ENCODE peak calls at places on chromosomes 12 and 14, in eight cellular contexts. Q is GM23248, C is GM23338, U is PC-3, P is HCT116, V is neural progenitor cell, M is hepatocyte, H is MM.1S. A is an unnamed sample.

GRCh38 chr12:48980389-48980952 is 2.3 kb downstream of the WNT1 start:
- DNase-seq in H (no peak), V (peak; percentile 70), U (peak; percentile 16), Q (no peak), C (peak; percentile 88), M (peak; percentile 53), P (no peak), A (no peak)

GRCh38 chr12:122182887-122183587 is at the start of gene LRRC43:
- DNase-seq in Q (peak; percentile 64), M (peak; percentile 85), C (peak; percentile 85), U (no peak), P (no peak), V (peak; percentile 79), H (no peak), A (no peak)

GRCh38 chr12:1880153-1880845 is 38.2 kb downstream of the CACNA2D4 start:
- DNase-seq in H (no peak), U (no peak), C (no peak), M (peak; percentile 2), Q (no peak), V (no peak), P (no peak), A (no peak)

GRCh38 chr14:96121660-96122395 is 82.7 kb downstream of the C14orf132 start:
- DNase-seq in V (no peak), H (no peak), C (no peak), U (no peak), P (no peak), Q (peak; percentile 84), M (no peak), A (no peak)

GRCh38 chr14:73785336-73785833 is 66.2 kb upstream of the PTGR2 start:
- DNase-seq in V (peak; percentile 92), P (no peak), C (peak; percentile 51), U (peak; percentile 79), M (peak; percentile 72), H (no peak), Q (peak; percentile 88), A (peak; percentile 74)

GRCh38 chr12:43921666-43922337 is 85.9 kb downstream of the TMEM117 start:
- DNase-seq in Q (peak; percentile 60), H (no peak), U (no peak), M (no peak), P (no peak), V (no peak), C (peak; percentile 76), A (no peak)

GRCh38 chr14:78355109-78355508 is 184.9 kb downstream of the NRXN3 start:
- DNase-seq in P (no peak), C (no peak), U (no peak), Q (no peak), M (no peak), V (no peak), H (no peak), A (no peak)

GRCh38 chr14:79605863-79606262 is 605.4 kb downstream of the DIO2 start:
- DNase-seq in U (no peak), H (no peak), Q (no peak), V (peak; percentile 5), C (no peak), M (no peak), P (no peak), A (no peak)

GRCh38 chr12:49059385-49060232 is 985 bp downstream of the KMT2D start:
- DNase-seq in U (peak; percentile 22), C (peak; percentile 70), M (peak; percentile 69), H (peak; percentile 31), V (peak; percentile 76), P (no peak), Q (peak; percentile 73), A (peak; percentile 72)

GRCh38 chr14:77206261-77206824 is 24.7 kb downstream of the TMEM63C start:
- DNase-seq in V (no peak), M (no peak), H (no peak), U (no peak), Q (no peak), C (no peak), P (no peak), A (no peak)

GRCh38 chr12:89949457-89950195 is 241.0 kb upstream of the ATP2B1 start:
- DNase-seq in U (peak; percentile 94), P (no peak), H (no peak), C (peak; percentile 34), M (peak; percentile 66), V (no peak), Q (peak; percentile 87), A (peak; percentile 60)

GRCh38 chr14:99073401-99073800 is 198.6 kb downstream of the BCL11B start:
- DNase-seq in Q (no peak), H (no peak), C (no peak), U (no peak), P (no peak), M (no peak), V (no peak), A (no peak)

GRCh38 chr12:32163596-32163995 is 56.9 kb downstream of the BICD1 start:
- DNase-seq in M (no peak), P (no peak), H (no peak), V (no peak), Q (peak; percentile 15), U (no peak), C (no peak), A (no peak)

GRCh38 chr14:51884086-51884927 is 23.9 kb downstream of the GNG2 start:
- DNase-seq in U (no peak), H (no peak), Q (no peak), P (no peak), V (no peak), C (no peak), M (no peak), A (no peak)

GRCh38 chr14:22812744-22813143 is 2.5 kb downstream of the SLC7A7 start:
- DNase-seq in C (peak; percentile 57), H (no peak), M (no peak), V (peak; percentile 34), Q (no peak), P (no peak), U (no peak), A (peak; percentile 71)

GRCh38 chr14:22898302-22898894 is 15.4 kb downstream of the REM2 start:
- DNase-seq in C (no peak), Q (peak; percentile 91), H (no peak), P (no peak), U (peak; percentile 78), M (no peak), V (no peak), A (no peak)

GRCh38 chr12:53499261-53500118 is at the start of gene MAP3K12:
- DNase-seq in C (peak; percentile 86), H (peak; percentile 56), M (peak; percentile 76), U (peak; percentile 42), V (peak; percentile 89), Q (peak; percentile 85), P (no peak), A (peak; percentile 76)

GRCh38 chr14:89723930-89724915 is 230.3 kb downstream of the EFCAB11 start:
- DNase-seq in M (no peak), U (no peak), Q (peak; percentile 31), C (no peak), V (no peak), H (no peak), P (no peak), A (no peak)

GRCh38 chr14:105087308-105087962 is 22.2 kb upstream of the GPR132 start:
- DNase-seq in M (peak; percentile 81), H (no peak), V (peak; percentile 76), U (peak; percentile 53), C (peak; percentile 63), P (no peak), Q (peak; percentile 86), A (no peak)

GRCh38 chr12:127063339-127064090 is 1203.5 kb upstream of the TMEM132C start:
- DNase-seq in H (no peak), Q (no peak), V (no peak), C (no peak), P (no peak), U (peak; percentile 85), M (no peak), A (no peak)
- H2AFZ ChIP-seq in H (no peak overlapping the region), Q (no peak overlapping the region), V (no peak overlapping the region), C (no peak overlapping the region), P (no peak overlapping the region), U (peak overlapping the region; percentile 61), M (no peak overlapping the region), A (no peak overlapping the region)

DNA sequence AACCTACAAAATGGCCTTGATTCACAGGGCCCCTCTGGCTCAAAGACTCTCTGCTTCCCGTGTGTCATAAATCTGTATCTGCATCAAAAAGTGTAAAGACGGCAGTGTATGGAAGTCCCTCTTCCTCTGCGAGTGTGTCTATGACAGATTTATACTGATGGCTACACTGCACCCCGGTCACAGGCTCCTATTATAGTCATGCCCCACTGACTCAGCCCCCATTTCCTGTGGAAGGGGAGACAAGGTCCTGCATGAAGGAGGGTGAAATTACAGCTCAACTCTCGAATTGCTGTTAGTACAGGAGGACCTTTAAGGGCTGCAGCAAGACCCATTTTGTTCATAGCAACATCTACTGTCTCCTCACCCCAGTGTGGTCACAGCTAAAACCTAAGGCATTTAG is 68.6 kb downstream of the HMGA2 start:
- DNase-seq in Q (peak; percentile 88), P (no peak), U (peak; percentile 77), V (no peak), M (no peak), H (no peak), C (no peak), A (no peak)
- TF ChIP-seq EZH2phosphoT487 in Q (no peak), P (no peak), U (no peak), V (no peak), M (no peak), H (no peak), C (no peak), A (no peak)

DNA sequence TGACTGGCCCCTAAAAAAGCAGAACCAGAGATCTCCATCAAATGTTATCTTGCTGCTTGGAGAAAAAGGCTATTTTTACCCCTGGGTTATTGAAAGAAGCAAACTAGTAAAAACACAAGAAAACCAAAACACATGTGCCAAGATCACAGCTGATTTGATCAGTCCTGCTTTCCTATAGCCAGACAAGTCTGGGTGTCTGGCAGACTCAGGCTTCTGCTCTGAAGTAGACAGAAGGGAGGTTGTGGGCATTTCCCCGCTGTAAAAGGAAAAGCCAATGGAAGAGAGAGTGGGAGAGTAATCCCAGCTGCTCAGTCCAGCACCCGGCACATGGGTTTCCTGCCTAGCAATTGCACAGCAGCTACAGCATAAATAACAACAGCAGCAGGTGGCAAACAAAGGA is 178.0 kb downstream of the PHLDA1 start:
- DNase-seq in C (no peak), P (no peak), V (peak; percentile 9), H (no peak), U (no peak), Q (no peak), M (no peak), A (peak; percentile 14)
- H2AFZ ChIP-seq in C (peak overlapping the region; percentile 80), P (no peak overlapping the region), V (no peak overlapping the region), H (no peak overlapping the region), U (no peak overlapping the region), Q (no peak overlapping the region), M (no peak overlapping the region), A (peak overlapping the region; percentile 30)

GRCh38 chr12:117832459-117833457 is 136.0 kb downstream of the KSR2 start:
- DNase-seq in C (no peak), H (no peak), V (no peak), U (peak; percentile 97), P (no peak), Q (peak; percentile 82), M (no peak), A (no peak)

GRCh38 chr12:117836476-117836875 is 132.3 kb downstream of the KSR2 start:
- DNase-seq in P (no peak), M (no peak), H (no peak), C (no peak), V (no peak), Q (no peak), U (no peak), A (no peak)

GRCh38 chr12:117837737-117838050 is 131.1 kb downstream of the KSR2 start:
- DNase-seq in H (no peak), U (no peak), C (no peak), V (no peak), P (no peak), M (no peak), Q (no peak), A (no peak)

GRCh38 chr12:117835113-117835512 is 133.7 kb downstream of the KSR2 start:
- DNase-seq in M (no peak), U (no peak), V (no peak), H (no peak), Q (no peak), P (no peak), C (no peak), A (no peak)

GRCh38 chr12:117836999-117837736 is 131.6 kb downstream of the KSR2 start:
- DNase-seq in M (peak; percentile 86), H (peak; percentile 46), P (peak; percentile 39), U (peak; percentile 95), V (peak; percentile 85), Q (peak; percentile 78), C (peak; percentile 86), A (peak; percentile 66)
- TF ChIP-seq EZH2phosphoT487 in M (no peak), H (no peak), P (no peak), U (no peak), V (no peak), Q (no peak), C (no peak), A (no peak)